ENCODE peak calls at places on chromosomes 2 and 18, in seven cellular contexts. One of them, this sample, is unnamed.

GRCh38 chr2:120686511-120687168 is 49.0 kb upstream of the GLI2 start:
- DNase-seq in cardiac fibroblast: no peak
- DNase-seq in HFFc6: no peak
- DNase-seq in nephron progenitor cell: no peak
- DNase-seq in GM20000: no peak
- DNase-seq in Calu3: peak
- DNase-seq in heart right ventricle: no peak
- DNase-seq in this sample: no peak

GRCh38 chr2:205387350-205388045 is 294.8 kb upstream of the NRP2 start:
- DNase-seq in cardiac fibroblast: no peak
- DNase-seq in nephron progenitor cell: no peak
- DNase-seq in GM20000: no peak
- DNase-seq in HFFc6: no peak
- DNase-seq in heart right ventricle: no peak
- DNase-seq in Calu3: no peak
- DNase-seq in this sample: no peak

GRCh38 chr2:98757904-98758421 is 27.0 kb upstream of the MGAT4A start:
- DNase-seq in Calu3: peak
- DNase-seq in cardiac fibroblast: peak
- DNase-seq in GM20000: peak
- DNase-seq in heart right ventricle: peak
- DNase-seq in nephron progenitor cell: no peak
- DNase-seq in HFFc6: peak
- DNase-seq in this sample: no peak

GRCh38 chr2:76821731-76822130 is 700.4 kb downstream of the LRRTM4 start:
- DNase-seq in Calu3: no peak
- DNase-seq in cardiac fibroblast: no peak
- DNase-seq in GM20000: no peak
- DNase-seq in HFFc6: no peak
- DNase-seq in heart right ventricle: no peak
- DNase-seq in nephron progenitor cell: no peak
- DNase-seq in this sample: no peak

GRCh38 chr2:69911985-69912563 is 2.8 kb upstream of the MXD1 start:
- DNase-seq in nephron progenitor cell: no peak
- DNase-seq in GM20000: peak
- DNase-seq in cardiac fibroblast: peak
- DNase-seq in Calu3: no peak
- DNase-seq in heart right ventricle: peak
- DNase-seq in HFFc6: peak
- DNase-seq in this sample: no peak

GRCh38 chr2:113910967-113911678 is 21.2 kb downstream of the ACTR3 start:
- DNase-seq in Calu3: no peak
- DNase-seq in cardiac fibroblast: no peak
- DNase-seq in GM20000: no peak
- DNase-seq in nephron progenitor cell: no peak
- DNase-seq in HFFc6: no peak
- DNase-seq in heart right ventricle: no peak
- DNase-seq in this sample: no peak

GRCh38 chr2:144642106-144642505 is 122.2 kb upstream of the ZEB2 start:
- DNase-seq in nephron progenitor cell: no peak
- DNase-seq in heart right ventricle: no peak
- DNase-seq in GM20000: no peak
- DNase-seq in cardiac fibroblast: no peak
- DNase-seq in Calu3: no peak
- DNase-seq in HFFc6: no peak
- DNase-seq in this sample: no peak

GRCh38 chr2:11012131-11012693 is 100.5 kb downstream of the KCNF1 start:
- DNase-seq in GM20000: no peak
- DNase-seq in cardiac fibroblast: no peak
- DNase-seq in heart right ventricle: no peak
- DNase-seq in Calu3: no peak
- DNase-seq in HFFc6: no peak
- DNase-seq in nephron progenitor cell: no peak
- DNase-seq in this sample: no peak

GRCh38 chr18:54112356-54112755 is 112.1 kb downstream of the MBD2 start:
- DNase-seq in cardiac fibroblast: peak
- DNase-seq in GM20000: no peak
- DNase-seq in HFFc6: peak
- DNase-seq in nephron progenitor cell: no peak
- DNase-seq in Calu3: no peak
- DNase-seq in heart right ventricle: no peak
- DNase-seq in this sample: no peak

GRCh38 chr2:47033102-47033880 is 117.7 kb upstream of the MCFD2 start:
- DNase-seq in heart right ventricle: no peak
- DNase-seq in nephron progenitor cell: no peak
- DNase-seq in cardiac fibroblast: peak
- DNase-seq in Calu3: peak
- DNase-seq in GM20000: no peak
- DNase-seq in HFFc6: no peak
- DNase-seq in this sample: no peak

GRCh38 chr18:22703883-22704626 is 229.1 kb upstream of the RBBP8 start:
- DNase-seq in GM20000: peak
- DNase-seq in Calu3: peak
- DNase-seq in heart right ventricle: peak
- DNase-seq in HFFc6: peak
- DNase-seq in cardiac fibroblast: peak
- DNase-seq in nephron progenitor cell: peak
- DNase-seq in this sample: no peak

GRCh38 chr2:26001743-26002341 is 19.5 kb upstream of the KIF3C start:
- DNase-seq in cardiac fibroblast: peak
- DNase-seq in GM20000: no peak
- DNase-seq in heart right ventricle: peak
- DNase-seq in Calu3: no peak
- DNase-seq in nephron progenitor cell: no peak
- DNase-seq in HFFc6: no peak
- DNase-seq in this sample: no peak

GRCh38 chr2:96142217-96143113 is 2.8 kb downstream of the DUSP2 start:
- DNase-seq in GM20000: peak
- DNase-seq in cardiac fibroblast: no peak
- DNase-seq in heart right ventricle: no peak
- DNase-seq in nephron progenitor cell: no peak
- DNase-seq in HFFc6: no peak
- DNase-seq in Calu3: no peak
- DNase-seq in this sample: no peak

GRCh38 chr2:217827430-217828201 is 175.2 kb downstream of the TNS1 start:
- DNase-seq in cardiac fibroblast: peak
- DNase-seq in HFFc6: no peak
- DNase-seq in GM20000: no peak
- DNase-seq in nephron progenitor cell: no peak
- DNase-seq in heart right ventricle: peak
- DNase-seq in Calu3: no peak
- DNase-seq in this sample: no peak

GRCh38 chr2:107681946-107682345 is 144.7 kb upstream of the RGPD4 start:
- DNase-seq in heart right ventricle: no peak
- DNase-seq in Calu3: no peak
- DNase-seq in nephron progenitor cell: peak
- DNase-seq in HFFc6: no peak
- DNase-seq in cardiac fibroblast: no peak
- DNase-seq in GM20000: no peak
- DNase-seq in this sample: no peak

GRCh38 chr2:237178396-237178795 is 92.7 kb downstream of the COPS8 start:
- DNase-seq in nephron progenitor cell: no peak
- DNase-seq in GM20000: no peak
- DNase-seq in Calu3: no peak
- DNase-seq in HFFc6: peak
- DNase-seq in heart right ventricle: no peak
- DNase-seq in cardiac fibroblast: no peak
- DNase-seq in this sample: no peak

GRCh38 chr18:25650201-25650941 is 298.4 kb upstream of the ZNF521 start:
- DNase-seq in GM20000: no peak
- DNase-seq in cardiac fibroblast: peak
- DNase-seq in Calu3: no peak
- DNase-seq in HFFc6: peak
- DNase-seq in nephron progenitor cell: no peak
- DNase-seq in heart right ventricle: no peak
- DNase-seq in this sample: no peak

GRCh38 chr2:152098798-152099654 is at the start of gene CACNB4:
- DNase-seq in nephron progenitor cell: peak
- DNase-seq in cardiac fibroblast: peak
- DNase-seq in HFFc6: peak
- DNase-seq in GM20000: peak
- DNase-seq in heart right ventricle: peak
- DNase-seq in Calu3: no peak
- DNase-seq in this sample: peak

GRCh38 chr2:122152571-122152970 is 397.1 kb downstream of the TSN start:
- DNase-seq in GM20000: no peak
- DNase-seq in heart right ventricle: no peak
- DNase-seq in nephron progenitor cell: no peak
- DNase-seq in Calu3: no peak
- DNase-seq in HFFc6: no peak
- DNase-seq in cardiac fibroblast: no peak
- DNase-seq in this sample: no peak

GRCh38 chr2:174607584-174607983 is 10.0 kb upstream of the WIPF1 start:
- DNase-seq in heart right ventricle: no peak
- DNase-seq in Calu3: no peak
- DNase-seq in cardiac fibroblast: no peak
- DNase-seq in nephron progenitor cell: no peak
- DNase-seq in HFFc6: no peak
- DNase-seq in GM20000: no peak
- DNase-seq in this sample: no peak

GRCh38 chr2:174606336-174606735 is 8.7 kb upstream of the WIPF1 start:
- DNase-seq in heart right ventricle: no peak
- DNase-seq in Calu3: no peak
- DNase-seq in HFFc6: peak
- DNase-seq in nephron progenitor cell: no peak
- DNase-seq in GM20000: no peak
- DNase-seq in cardiac fibroblast: peak
- DNase-seq in this sample: no peak

GRCh38 chr2:174607989-174608865 is 10.6 kb upstream of the WIPF1 start:
- DNase-seq in HFFc6: no peak
- DNase-seq in nephron progenitor cell: no peak
- DNase-seq in heart right ventricle: no peak
- DNase-seq in Calu3: no peak
- DNase-seq in cardiac fibroblast: no peak
- DNase-seq in GM20000: peak
- DNase-seq in this sample: no peak

GRCh38 chr2:174603280-174603679 is 5.7 kb upstream of the WIPF1 start:
- DNase-seq in cardiac fibroblast: peak
- DNase-seq in Calu3: peak
- DNase-seq in heart right ventricle: peak
- DNase-seq in nephron progenitor cell: peak
- DNase-seq in GM20000: no peak
- DNase-seq in HFFc6: peak
- DNase-seq in this sample: peak

DNA sequence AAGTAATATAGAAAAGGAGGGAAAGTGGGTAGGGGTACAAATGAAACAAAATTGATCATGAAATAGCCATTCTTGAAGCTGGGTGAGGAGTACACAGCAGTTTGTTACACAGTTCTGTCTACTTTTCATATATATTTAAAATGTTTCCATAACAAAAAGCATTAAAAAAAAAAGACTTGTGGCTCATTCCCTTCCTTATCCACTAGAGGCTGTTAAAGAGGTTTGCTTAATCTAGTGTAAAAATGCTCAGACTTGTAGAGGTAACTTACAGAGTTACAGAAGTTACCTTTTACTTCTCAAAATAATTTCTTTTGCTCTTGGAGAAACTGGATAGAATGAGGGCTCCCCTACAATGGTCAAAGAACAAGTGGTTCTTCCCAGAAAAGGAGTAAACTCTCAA is 8.1 kb upstream of the WIPF1 start:
- DNase-seq in Calu3: no peak
- DNase-seq in nephron progenitor cell: no peak
- DNase-seq in HFFc6: peak
- DNase-seq in GM20000: no peak
- DNase-seq in cardiac fibroblast: peak
- DNase-seq in heart right ventricle: no peak
- DNase-seq in this sample: no peak
- TF ChIP-seq CTCF in Calu3: peak
- TF ChIP-seq CTCF in nephron progenitor cell: no peak
- TF ChIP-seq CTCF in HFFc6: peak
- TF ChIP-seq CTCF in GM20000: peak
- TF ChIP-seq CTCF in cardiac fibroblast: peak
- TF ChIP-seq CTCF in heart right ventricle: no peak
- TF ChIP-seq CTCF in this sample: peak

GRCh38 chr2:165953655-165954606 is at the start of gene TTC21B:
- DNase-seq in heart right ventricle: peak
- DNase-seq in Calu3: peak
- DNase-seq in HFFc6: peak
- DNase-seq in cardiac fibroblast: peak
- DNase-seq in GM20000: peak
- DNase-seq in nephron progenitor cell: peak
- DNase-seq in this sample: peak
- TF ChIP-seq CTCF in heart right ventricle: peak
- TF ChIP-seq CTCF in Calu3: peak
- TF ChIP-seq CTCF in HFFc6: peak
- TF ChIP-seq CTCF in cardiac fibroblast: peak
- TF ChIP-seq CTCF in GM20000: peak
- TF ChIP-seq CTCF in nephron progenitor cell: peak
- TF ChIP-seq CTCF in this sample: peak

DNA sequence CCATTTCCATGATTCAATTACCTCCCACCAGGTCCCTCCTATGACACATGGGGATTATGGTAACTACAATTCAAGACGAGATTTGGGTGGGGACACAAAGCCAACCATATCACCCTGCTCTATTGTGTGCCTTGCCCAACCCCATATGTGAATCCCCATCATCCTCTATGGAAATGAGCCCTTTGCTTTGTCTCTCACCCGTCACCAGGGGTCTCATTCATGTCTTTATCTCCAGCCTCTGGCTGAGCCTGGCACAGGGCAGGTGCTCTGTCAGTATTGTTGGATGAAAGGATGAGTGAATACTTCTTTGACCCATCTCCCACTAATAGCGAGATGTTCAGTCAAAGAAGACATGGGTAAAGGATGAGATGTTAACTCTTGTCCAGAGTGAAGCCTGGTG is 116.6 kb upstream of the LGALSL start:
- DNase-seq in HFFc6: no peak
- DNase-seq in Calu3: no peak
- DNase-seq in heart right ventricle: no peak
- DNase-seq in cardiac fibroblast: no peak
- DNase-seq in GM20000: no peak
- DNase-seq in nephron progenitor cell: no peak
- DNase-seq in this sample: no peak
- TF ChIP-seq CTCF in HFFc6: no peak
- TF ChIP-seq CTCF in Calu3: no peak
- TF ChIP-seq CTCF in heart right ventricle: no peak
- TF ChIP-seq CTCF in cardiac fibroblast: no peak
- TF ChIP-seq CTCF in GM20000: no peak
- TF ChIP-seq CTCF in nephron progenitor cell: no peak
- TF ChIP-seq CTCF in this sample: no peak

GRCh38 chr2:24870440-24870839 is 49.6 kb downstream of the ADCY3 start:
- DNase-seq in nephron progenitor cell: no peak
- DNase-seq in Calu3: no peak
- DNase-seq in GM20000: no peak
- DNase-seq in heart right ventricle: no peak
- DNase-seq in HFFc6: no peak
- DNase-seq in cardiac fibroblast: no peak
- DNase-seq in this sample: no peak

GRCh38 chr2:24873619-24874018 is 46.4 kb downstream of the ADCY3 start:
- DNase-seq in cardiac fibroblast: peak
- DNase-seq in nephron progenitor cell: no peak
- DNase-seq in Calu3: no peak
- DNase-seq in GM20000: no peak
- DNase-seq in HFFc6: no peak
- DNase-seq in heart right ventricle: no peak
- DNase-seq in this sample: no peak

GRCh38 chr2:24871852-24872323 is 48.1 kb downstream of the ADCY3 start:
- DNase-seq in Calu3: no peak
- DNase-seq in cardiac fibroblast: peak
- DNase-seq in HFFc6: no peak
- DNase-seq in heart right ventricle: peak
- DNase-seq in GM20000: no peak
- DNase-seq in nephron progenitor cell: peak
- DNase-seq in this sample: no peak

GRCh38 chr2:24872344-24873115 is 47.5 kb downstream of the ADCY3 start:
- DNase-seq in nephron progenitor cell: no peak
- DNase-seq in heart right ventricle: no peak
- DNase-seq in GM20000: no peak
- DNase-seq in HFFc6: no peak
- DNase-seq in Calu3: no peak
- DNase-seq in cardiac fibroblast: no peak
- DNase-seq in this sample: no peak

GRCh38 chr2:24870891-24871705 is 48.9 kb downstream of the ADCY3 start:
- DNase-seq in HFFc6: no peak
- DNase-seq in GM20000: no peak
- DNase-seq in nephron progenitor cell: no peak
- DNase-seq in Calu3: no peak
- DNase-seq in cardiac fibroblast: no peak
- DNase-seq in heart right ventricle: no peak
- DNase-seq in this sample: no peak
- TF ChIP-seq CTCF in HFFc6: no peak
- TF ChIP-seq CTCF in GM20000: no peak
- TF ChIP-seq CTCF in nephron progenitor cell: no peak
- TF ChIP-seq CTCF in Calu3: no peak
- TF ChIP-seq CTCF in cardiac fibroblast: no peak
- TF ChIP-seq CTCF in heart right ventricle: no peak
- TF ChIP-seq CTCF in this sample: no peak